ENCODE peak calls at places on chromosomes 13 and 19, in seven cellular contexts. K is epithelial cell of proximal tubule, D is lower leg skin, U is kidney, C is thoracic aorta, B is choroid plexus epithelial cell, Q is brain microvascular endothelial cell. Z is an unnamed sample.

GRCh38 chr13:50766043-50766442 is 77.4 kb downstream of the DLEU7 start:
- DNase-seq in U (no peak), C (no peak), Q (no peak), K (no peak), B (no peak), D (no peak), Z (no peak)

GRCh38 chr19:39052243-39052746 is 19.9 kb upstream of the FBXO27 start:
- DNase-seq in B (peak; percentile 70), C (peak; percentile 6), Q (peak; percentile 47), K (no peak), D (peak; percentile 21), U (peak; percentile 79), Z (peak; percentile 66)

GRCh38 chr13:110463876-110464510 is 97.5 kb downstream of the RAB20 start:
- DNase-seq in U (no peak), C (no peak), K (no peak), Q (no peak), D (no peak), B (peak; percentile 41), Z (no peak)

GRCh38 chr19:18251587-18252369 is 22.5 kb downstream of the IQCN start:
- DNase-seq in U (no peak), Q (peak; percentile 43), C (peak; percentile 31), B (peak; percentile 73), D (peak; percentile 66), K (no peak), Z (peak; percentile 72)

GRCh38 chr13:20000062-20000552 is 41.6 kb downstream of the ZMYM2 start:
- DNase-seq in C (no peak), B (no peak), D (no peak), U (no peak), K (no peak), Q (no peak), Z (no peak)

GRCh38 chr19:20860339-20860738 is 62.7 kb upstream of the ZNF85 start:
- DNase-seq in U (no peak), Q (no peak), B (no peak), C (no peak), D (no peak), K (no peak), Z (no peak)

GRCh38 chr19:315811-316210 is 24.6 kb upstream of the PLPP2 start:
- DNase-seq in Q (no peak), U (no peak), B (no peak), K (no peak), D (no peak), C (no peak), Z (no peak)

GRCh38 chr13:60661514-60661913 is 264.5 kb downstream of the TDRD3 start:
- DNase-seq in K (no peak), Q (no peak), C (no peak), B (no peak), U (no peak), D (no peak), Z (no peak)

GRCh38 chr13:102825400-102825799 is 20.4 kb upstream of the ERCC5 start:
- DNase-seq in C (no peak), D (no peak), K (no peak), Q (no peak), U (no peak), B (no peak), Z (no peak)

GRCh38 chr19:56092685-56093631 is 28.1 kb downstream of the ZNF787 start:
- DNase-seq in B (no peak), U (peak; percentile 18), K (no peak), C (no peak), Q (no peak), D (no peak), Z (no peak)

GRCh38 chr19:37683520-37683919 is 28.3 kb upstream of the ZFP30 start:
- DNase-seq in B (no peak), Q (no peak), K (no peak), U (no peak), D (no peak), C (no peak), Z (no peak)

GRCh38 chr13:71758823-71759222 is 108.2 kb downstream of the DACH1 start:
- DNase-seq in U (no peak), D (no peak), Q (no peak), K (peak; percentile 32), B (no peak), C (no peak), Z (peak; percentile 15)

GRCh38 chr13:21976159-21976558 is 305.3 kb downstream of the FGF9 start:
- DNase-seq in K (no peak), C (no peak), D (no peak), B (no peak), Q (no peak), U (no peak), Z (no peak)
- TF ChIP-seq CTCF in K (no peak), C (no peak), D (no peak), B (no peak), Q (no peak), U (no peak), Z (no peak)

GRCh38 chr13:113839536-113840204 is 24.2 kb downstream of the GAS6 start:
- DNase-seq in C (no peak), K (no peak), B (no peak), U (peak; percentile 70), D (no peak), Q (no peak), Z (no peak)
- H3K4me3 ChIP-seq in C (no peak overlapping the region), K (peak overlapping the region; percentile 13), B (no peak overlapping the region), U (no peak overlapping the region), D (no peak overlapping the region), Q (no peak overlapping the region), Z (no peak overlapping the region)

GRCh38 chr19:23436944-23437343 is 41.7 kb upstream of the ZNF91 start:
- DNase-seq in B (no peak), Q (no peak), C (no peak), U (no peak), D (no peak), K (no peak), Z (no peak)

GRCh38 chr19:23439623-23440022 is 44.4 kb upstream of the ZNF91 start:
- DNase-seq in Q (no peak), K (no peak), B (no peak), D (no peak), C (no peak), U (no peak), Z (no peak)

GRCh38 chr19:23437901-23438300 is 42.6 kb upstream of the ZNF91 start:
- DNase-seq in C (no peak), K (no peak), Q (no peak), U (no peak), D (no peak), B (no peak), Z (no peak)

GRCh38 chr19:23440207-23440606 is 44.9 kb upstream of the ZNF91 start:
- DNase-seq in B (no peak), D (no peak), U (no peak), Q (no peak), C (no peak), K (no peak), Z (no peak)

DNA sequence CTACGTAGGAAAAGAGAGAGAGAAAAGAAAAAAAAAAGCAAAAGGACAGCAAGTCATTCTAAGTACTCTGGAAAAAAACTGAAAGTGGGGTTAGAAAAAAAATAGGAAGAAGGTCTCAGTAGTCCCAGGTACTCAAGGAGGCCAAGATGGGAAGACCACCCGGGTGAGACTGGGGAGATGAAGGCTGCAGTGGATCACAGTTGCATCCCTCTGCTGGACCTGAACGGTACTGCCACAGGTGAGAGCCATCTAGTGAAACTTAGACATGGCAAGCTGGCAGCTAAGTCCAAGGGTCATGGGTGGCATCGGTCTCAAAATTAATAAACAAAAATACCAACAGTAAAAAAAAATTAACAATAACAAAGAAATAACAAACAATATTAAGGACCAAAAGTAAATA is 41.0 kb upstream of the ZNF91 start:
- DNase-seq in D (no peak), U (no peak), C (no peak), B (no peak), Q (no peak), K (no peak), Z (no peak)
- TF ChIP-seq CTCF in D (no peak), U (peak; percentile 19), C (no peak), B (peak; percentile 49), Q (peak; percentile 51), K (peak; percentile 35), Z (peak; percentile 35)

GRCh38 chr13:49627831-49628652 is at the start of gene ARL11:
- DNase-seq in B (no peak), C (no peak), U (no peak), D (peak; percentile 54), Q (no peak), K (no peak), Z (no peak)
- H3K4me3 ChIP-seq in B (no peak within 1 kb of the TSS), C (peak within 1 kb of the TSS; percentile 49), U (no peak within 1 kb of the TSS), D (no peak within 1 kb of the TSS), Q (no peak within 1 kb of the TSS), K (no peak within 1 kb of the TSS), Z (no peak within 1 kb of the TSS)

GRCh38 chr13:113758651-113759524 is at the start of gene TMEM255B:
- DNase-seq in U (peak; percentile 95), B (peak; percentile 56), Q (peak; percentile 54), K (no peak), C (peak; percentile 49), D (peak; percentile 82), Z (peak; percentile 66)
- TF ChIP-seq CTCF in U (no peak), B (no peak), Q (peak; percentile 3), K (peak; percentile 18), C (peak; percentile 46), D (no peak), Z (no peak)

GRCh38 chr19:10601999-10602329 is 14.9 kb upstream of the AP1M2 start:
- DNase-seq in B (no peak), U (no peak), Q (no peak), C (no peak), K (no peak), D (no peak), Z (no peak)

GRCh38 chr19:10603873-10604459 is 16.9 kb upstream of the AP1M2 start:
- DNase-seq in B (peak; percentile 69), D (no peak), C (no peak), U (no peak), K (no peak), Q (peak; percentile 37), Z (peak; percentile 38)

GRCh38 chr19:10603084-10603872 is 16.2 kb upstream of the AP1M2 start:
- DNase-seq in K (no peak), C (no peak), Q (no peak), U (peak; percentile 81), B (peak; percentile 18), D (no peak), Z (peak; percentile 12)

GRCh38 chr19:10602330-10603083 is 15.4 kb upstream of the AP1M2 start:
- DNase-seq in Q (peak; percentile 62), K (no peak), D (peak; percentile 77), C (peak; percentile 28), U (peak; percentile 93), B (peak; percentile 73), Z (peak; percentile 79)

GRCh38 chr19:10604460-10604980 is 17.4 kb upstream of the AP1M2 start:
- DNase-seq in C (no peak), D (no peak), B (no peak), U (no peak), Q (no peak), K (no peak), Z (no peak)
- H3K4me3 ChIP-seq in C (peak overlapping the region; percentile 93), D (no peak overlapping the region), B (no peak overlapping the region), U (peak overlapping the region; percentile 74), Q (no peak overlapping the region), K (no peak overlapping the region), Z (no peak overlapping the region)

DNA sequence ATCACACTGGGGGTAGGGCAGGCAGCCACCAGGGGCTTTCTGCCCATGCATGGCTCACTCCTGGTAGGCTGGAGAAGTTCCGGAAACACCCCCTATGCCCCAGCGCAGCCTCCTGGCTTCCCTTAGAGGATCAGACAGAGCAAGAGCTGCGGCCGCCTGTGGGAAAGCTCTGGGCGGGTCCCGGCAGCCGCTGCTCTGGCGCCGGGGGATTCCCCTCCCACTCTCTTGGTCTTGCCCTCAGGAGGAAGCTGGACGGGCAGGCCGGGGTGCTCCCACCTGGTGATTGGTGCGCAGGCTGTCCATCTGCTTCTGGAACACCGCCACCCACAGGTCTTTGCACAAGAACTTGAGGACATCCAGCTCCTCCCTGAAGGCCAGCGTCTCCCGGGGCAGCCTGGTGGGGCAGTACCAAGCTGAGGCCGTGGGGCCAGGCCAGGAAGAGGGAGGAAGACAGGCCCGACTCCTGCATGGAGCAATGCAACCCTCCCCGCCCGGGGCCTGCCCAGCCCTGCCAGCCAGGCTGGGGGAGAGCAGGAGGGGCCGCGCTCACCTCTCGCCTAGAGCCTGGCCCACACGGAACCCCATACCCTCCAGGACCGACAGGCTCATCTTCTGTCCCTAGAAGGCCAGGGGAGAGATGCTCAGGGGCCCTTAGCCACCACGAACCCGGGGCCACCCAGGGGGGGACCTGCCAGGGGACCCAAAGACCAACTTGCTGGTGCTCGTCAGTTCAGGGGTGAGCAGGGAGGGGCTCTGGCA is 4.0 kb upstream of the NKPD1 start:
- DNase-seq in Q (peak; percentile 45), D (no peak), K (no peak), U (peak; percentile 81), B (peak; percentile 88), C (no peak), Z (peak; percentile 85)
- TF ChIP-seq CTCF in Q (peak; percentile 13), D (no peak), K (no peak), U (no peak), B (peak; percentile 31), C (no peak), Z (no peak)

Z was measured in cardiac fibroblast.